ENCODE peak calls at places on chromosomes 3 and 15, in eight cellular contexts. One of them, this sample, is unnamed.

GRCh38 chr15:65396283-65396964 is 18.6 kb upstream of the IGDCC3 start:
- DNase-seq in HT1080: no peak
- DNase-seq in GM12864: no peak
- DNase-seq in iPS-NIHi11: no peak
- DNase-seq in GOT3: no peak
- DNase-seq in EH: no peak
- DNase-seq in COLO829: no peak
- DNase-seq in kidney: peak
- DNase-seq in this sample: no peak

GRCh38 chr15:100615801-100616200 is 13.4 kb downstream of the ASB7 start:
- DNase-seq in HT1080: no peak
- DNase-seq in GM12864: no peak
- DNase-seq in COLO829: no peak
- DNase-seq in EH: no peak
- DNase-seq in iPS-NIHi11: no peak
- DNase-seq in kidney: no peak
- DNase-seq in GOT3: no peak
- DNase-seq in this sample: no peak

GRCh38 chr3:64129106-64129505 is 96.2 kb downstream of the PRICKLE2 start:
- DNase-seq in GOT3: no peak
- DNase-seq in kidney: no peak
- DNase-seq in HT1080: no peak
- DNase-seq in EH: no peak
- DNase-seq in COLO829: no peak
- DNase-seq in GM12864: no peak
- DNase-seq in iPS-NIHi11: no peak
- DNase-seq in this sample: no peak

GRCh38 chr3:5021571-5022092 is 42.4 kb downstream of the BHLHE40 start:
- DNase-seq in EH: peak
- DNase-seq in HT1080: peak
- DNase-seq in iPS-NIHi11: no peak
- DNase-seq in kidney: no peak
- DNase-seq in COLO829: no peak
- DNase-seq in GOT3: no peak
- DNase-seq in GM12864: no peak
- DNase-seq in this sample: no peak

GRCh38 chr3:10548997-10549396 is 43.6 kb upstream of the ATP2B2 start:
- DNase-seq in GOT3: no peak
- DNase-seq in EH: no peak
- DNase-seq in HT1080: peak
- DNase-seq in COLO829: no peak
- DNase-seq in iPS-NIHi11: no peak
- DNase-seq in GM12864: no peak
- DNase-seq in kidney: no peak
- DNase-seq in this sample: no peak

GRCh38 chr3:128060473-128061381 is 8.5 kb downstream of the SEC61A1 start:
- DNase-seq in COLO829: no peak
- DNase-seq in GM12864: no peak
- DNase-seq in iPS-NIHi11: no peak
- DNase-seq in kidney: no peak
- DNase-seq in GOT3: no peak
- DNase-seq in HT1080: peak
- DNase-seq in EH: peak
- DNase-seq in this sample: no peak

GRCh38 chr3:82927309-82928253 is 1166.1 kb upstream of the GBE1 start:
- DNase-seq in COLO829: no peak
- DNase-seq in HT1080: no peak
- DNase-seq in GM12864: no peak
- DNase-seq in EH: no peak
- DNase-seq in kidney: no peak
- DNase-seq in GOT3: no peak
- DNase-seq in iPS-NIHi11: no peak
- DNase-seq in this sample: no peak

GRCh38 chr3:87082806-87083440 is 92.0 kb upstream of the VGLL3 start:
- DNase-seq in GOT3: no peak
- DNase-seq in HT1080: peak
- DNase-seq in COLO829: peak
- DNase-seq in GM12864: no peak
- DNase-seq in kidney: no peak
- DNase-seq in iPS-NIHi11: peak
- DNase-seq in EH: peak
- DNase-seq in this sample: no peak

GRCh38 chr15:100211855-100212850 is 129.6 kb downstream of the ADAMTS17 start:
- DNase-seq in HT1080: no peak
- DNase-seq in kidney: peak
- DNase-seq in GM12864: no peak
- DNase-seq in COLO829: no peak
- DNase-seq in EH: no peak
- DNase-seq in GOT3: no peak
- DNase-seq in iPS-NIHi11: no peak
- DNase-seq in this sample: no peak

GRCh38 chr3:72320911-72321385 is 527.3 kb downstream of the SHQ1 start:
- DNase-seq in HT1080: no peak
- DNase-seq in COLO829: no peak
- DNase-seq in GOT3: no peak
- DNase-seq in EH: no peak
- DNase-seq in GM12864: no peak
- DNase-seq in kidney: no peak
- DNase-seq in iPS-NIHi11: no peak
- DNase-seq in this sample: no peak

GRCh38 chr3:129577356-129577755 is 29.1 kb downstream of the PLXND1 start:
- DNase-seq in EH: no peak
- DNase-seq in kidney: no peak
- DNase-seq in GM12864: no peak
- DNase-seq in iPS-NIHi11: no peak
- DNase-seq in HT1080: no peak
- DNase-seq in COLO829: no peak
- DNase-seq in GOT3: no peak
- DNase-seq in this sample: no peak

GRCh38 chr3:112546216-112546759 is 15.5 kb downstream of the ATG3 start:
- DNase-seq in iPS-NIHi11: no peak
- DNase-seq in kidney: no peak
- DNase-seq in COLO829: peak
- DNase-seq in GOT3: no peak
- DNase-seq in HT1080: no peak
- DNase-seq in GM12864: no peak
- DNase-seq in EH: peak
- DNase-seq in this sample: no peak

GRCh38 chr3:137259709-137260108 is 301.9 kb downstream of the IL20RB start:
- DNase-seq in GOT3: no peak
- DNase-seq in iPS-NIHi11: peak
- DNase-seq in EH: no peak
- DNase-seq in kidney: no peak
- DNase-seq in HT1080: peak
- DNase-seq in COLO829: no peak
- DNase-seq in GM12864: no peak
- DNase-seq in this sample: no peak

GRCh38 chr15:64901914-64902313 is 9.8 kb upstream of the ANKDD1A start:
- DNase-seq in GOT3: no peak
- DNase-seq in COLO829: no peak
- DNase-seq in HT1080: no peak
- DNase-seq in iPS-NIHi11: no peak
- DNase-seq in GM12864: no peak
- DNase-seq in kidney: no peak
- DNase-seq in EH: no peak
- DNase-seq in this sample: no peak

GRCh38 chr3:167228135-167228534 is 152.0 kb downstream of the ZBBX start:
- DNase-seq in GM12864: no peak
- DNase-seq in GOT3: peak
- DNase-seq in COLO829: no peak
- DNase-seq in HT1080: peak
- DNase-seq in EH: no peak
- DNase-seq in kidney: no peak
- DNase-seq in iPS-NIHi11: no peak
- DNase-seq in this sample: no peak

GRCh38 chr3:75983609-75984290 is 198.4 kb upstream of the ZNF717 start:
- DNase-seq in GOT3: no peak
- DNase-seq in COLO829: no peak
- DNase-seq in iPS-NIHi11: no peak
- DNase-seq in HT1080: no peak
- DNase-seq in EH: no peak
- DNase-seq in kidney: no peak
- DNase-seq in GM12864: no peak
- DNase-seq in this sample: no peak

GRCh38 chr15:41967506-41968206 is 4.7 kb downstream of the EHD4 start:
- DNase-seq in HT1080: peak
- DNase-seq in GM12864: peak
- DNase-seq in kidney: no peak
- DNase-seq in GOT3: no peak
- DNase-seq in iPS-NIHi11: no peak
- DNase-seq in EH: peak
- DNase-seq in COLO829: peak
- DNase-seq in this sample: peak

GRCh38 chr15:48565560-48566482 is 79.7 kb downstream of the FBN1 start:
- DNase-seq in GOT3: no peak
- DNase-seq in EH: peak
- DNase-seq in COLO829: peak
- DNase-seq in kidney: no peak
- DNase-seq in HT1080: peak
- DNase-seq in GM12864: no peak
- DNase-seq in iPS-NIHi11: no peak
- DNase-seq in this sample: no peak

GRCh38 chr3:165159760-165160421 is 36.3 kb downstream of the SLITRK3 start:
- DNase-seq in kidney: no peak
- DNase-seq in EH: no peak
- DNase-seq in GOT3: no peak
- DNase-seq in HT1080: no peak
- DNase-seq in GM12864: no peak
- DNase-seq in iPS-NIHi11: no peak
- DNase-seq in COLO829: peak
- DNase-seq in this sample: no peak

GRCh38 chr3:11606090-11606784 is 37.5 kb downstream of the VGLL4 start:
- DNase-seq in kidney: no peak
- DNase-seq in GM12864: no peak
- DNase-seq in GOT3: no peak
- DNase-seq in HT1080: no peak
- DNase-seq in iPS-NIHi11: no peak
- DNase-seq in EH: no peak
- DNase-seq in COLO829: no peak
- DNase-seq in this sample: no peak

GRCh38 chr3:39524107-39524506 is 56.6 kb downstream of the MOBP start:
- DNase-seq in GM12864: no peak
- DNase-seq in COLO829: no peak
- DNase-seq in HT1080: no peak
- DNase-seq in kidney: no peak
- DNase-seq in GOT3: no peak
- DNase-seq in iPS-NIHi11: no peak
- DNase-seq in EH: no peak
- DNase-seq in this sample: no peak

GRCh38 chr3:54046677-54047214 is 75.6 kb upstream of the CACNA2D3 start:
- DNase-seq in EH: peak
- DNase-seq in kidney: no peak
- DNase-seq in iPS-NIHi11: no peak
- DNase-seq in HT1080: peak
- DNase-seq in GM12864: no peak
- DNase-seq in GOT3: no peak
- DNase-seq in COLO829: no peak
- DNase-seq in this sample: no peak

GRCh38 chr15:43920201-43920600 is 93.4 kb downstream of the WDR76 start:
- DNase-seq in kidney: no peak
- DNase-seq in EH: peak
- DNase-seq in COLO829: no peak
- DNase-seq in HT1080: no peak
- DNase-seq in iPS-NIHi11: no peak
- DNase-seq in GOT3: no peak
- DNase-seq in GM12864: no peak
- DNase-seq in this sample: no peak

GRCh38 chr3:13703071-13703470 is 154.1 kb downstream of the FBLN2 start:
- DNase-seq in COLO829: no peak
- DNase-seq in HT1080: no peak
- DNase-seq in GOT3: no peak
- DNase-seq in GM12864: no peak
- DNase-seq in iPS-NIHi11: no peak
- DNase-seq in kidney: peak
- DNase-seq in EH: no peak
- DNase-seq in this sample: peak

GRCh38 chr3:133437391-133438093 is 37.7 kb downstream of the BFSP2 start:
- DNase-seq in kidney: no peak
- DNase-seq in GM12864: no peak
- DNase-seq in EH: peak
- DNase-seq in iPS-NIHi11: peak
- DNase-seq in HT1080: peak
- DNase-seq in GOT3: no peak
- DNase-seq in COLO829: no peak
- DNase-seq in this sample: no peak

GRCh38 chr3:18335202-18335601 is 89.9 kb downstream of the SATB1 start:
- DNase-seq in GOT3: no peak
- DNase-seq in iPS-NIHi11: no peak
- DNase-seq in kidney: no peak
- DNase-seq in EH: no peak
- DNase-seq in GM12864: no peak
- DNase-seq in HT1080: peak
- DNase-seq in COLO829: no peak
- DNase-seq in this sample: no peak

GRCh38 chr3:33355611-33356010 is 78.4 kb downstream of the FBXL2 start:
- DNase-seq in iPS-NIHi11: no peak
- DNase-seq in GM12864: no peak
- DNase-seq in kidney: no peak
- DNase-seq in COLO829: no peak
- DNase-seq in EH: peak
- DNase-seq in HT1080: peak
- DNase-seq in GOT3: no peak
- DNase-seq in this sample: no peak

GRCh38 chr3:69197922-69198540 is 75.6 kb upstream of the LMOD3 start:
- DNase-seq in EH: no peak
- DNase-seq in kidney: no peak
- DNase-seq in GM12864: no peak
- DNase-seq in COLO829: no peak
- DNase-seq in HT1080: no peak
- DNase-seq in iPS-NIHi11: no peak
- DNase-seq in GOT3: no peak
- DNase-seq in this sample: no peak

This sample was measured in CD14-positive monocyte.